ENCODE peak calls at places on chromosome 16, in six cellular contexts. D, U, X, K, Q and J are unnamed samples.

GRCh38 chr16:77540656-77541055 is 105.8 kb upstream of the ADAMTS18 start:
- DNase-seq in D (no peak), K (no peak), X (no peak), Q (no peak), U (no peak), J (no peak)

GRCh38 chr16:58116529-58116928 is 12.7 kb downstream of the CFAP20 start:
- DNase-seq in Q (no peak), U (no peak), D (no peak), X (no peak), K (no peak), J (no peak)

GRCh38 chr16:15874745-15875314 is 13.6 kb downstream of the CEP20 start:
- DNase-seq in D (no peak), Q (peak), X (peak), U (peak), K (peak), J (peak)

GRCh38 chr16:81560979-81561657 is 116.5 kb downstream of the CMIP start:
- DNase-seq in X (no peak), K (peak), D (no peak), Q (no peak), U (no peak), J (no peak)

GRCh38 chr16:62475573-62475972 is 439.3 kb upstream of the CDH8 start:
- DNase-seq in K (no peak), Q (no peak), U (no peak), D (no peak), X (no peak), J (no peak)

GRCh38 chr16:2025251-2025650 is 1.5 kb upstream of the NHERF2 start:
- DNase-seq in X (no peak), K (no peak), U (no peak), Q (no peak), D (no peak), J (no peak)

GRCh38 chr16:78372302-78372701 is 272.8 kb downstream of the WWOX start:
- DNase-seq in D (no peak), U (no peak), K (no peak), Q (no peak), X (no peak), J (no peak)

GRCh38 chr16:2673066-2673999 is 9.0 kb upstream of the KCTD5 start:
- DNase-seq in D (peak), K (peak), X (peak), U (peak), Q (peak), J (peak)

GRCh38 chr16:56603589-56603988 is 4.8 kb upstream of the MT2A start:
- DNase-seq in K (peak), D (no peak), U (no peak), Q (no peak), X (peak), J (no peak)

GRCh38 chr16:57604177-57604576 is 24.3 kb upstream of the ADGRG1 start:
- DNase-seq in D (no peak), U (no peak), K (no peak), Q (no peak), X (no peak), J (no peak)

GRCh38 chr16:52861614-52862022 is 191.1 kb downstream of the CHD9NB start:
- DNase-seq in Q (no peak), X (no peak), D (no peak), K (no peak), U (no peak), J (no peak)

GRCh38 chr16:4734730-4735575 is 616 bp downstream of the DNAAF8 start:
- DNase-seq in D (peak), Q (peak), U (peak), X (peak), K (peak), J (peak)

GRCh38 chr16:12268602-12269001 is 292.1 kb downstream of the SNX29 start:
- DNase-seq in U (no peak), D (no peak), Q (no peak), X (no peak), K (no peak), J (no peak)

GRCh38 chr16:457732-458400 is 32.4 kb downstream of the RAB11FIP3 start:
- DNase-seq in X (no peak), U (peak), K (no peak), Q (no peak), D (no peak), J (no peak)

DNA sequence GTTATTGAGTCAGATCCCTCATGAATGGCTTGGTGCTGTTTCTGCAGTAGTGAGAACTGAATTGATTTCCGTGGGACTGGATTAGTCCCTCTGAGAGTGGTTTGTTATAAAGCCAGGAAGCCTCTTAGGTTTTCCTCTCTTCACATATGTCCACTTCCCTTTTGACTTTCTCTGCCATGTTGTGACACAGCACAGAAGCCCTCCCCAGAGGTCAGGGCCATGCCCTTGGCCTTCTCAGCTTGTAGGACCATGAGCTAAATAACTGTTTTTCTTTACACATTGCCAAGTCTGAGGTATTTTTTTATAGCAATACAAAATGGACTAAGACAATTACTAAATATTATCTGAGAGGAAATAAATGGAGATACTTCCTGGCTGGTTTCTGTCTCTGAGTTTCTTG is 10.3 kb upstream of the HAPSTR1 start:
- DNase-seq in K (no peak), U (no peak), Q (no peak), X (no peak), D (no peak), J (no peak)
- H3K4me3 ChIP-seq in K (no peak), U (no peak), Q (no peak), X (no peak), D (no peak), J (no peak)

GRCh38 chr16:79768594-79768993 is 168.1 kb upstream of the MAF start:
- DNase-seq in K (no peak), X (no peak), D (no peak), Q (no peak), U (no peak), J (no peak)
- H3K4me3 ChIP-seq in K (peak), X (peak), D (no peak), Q (no peak), U (no peak), J (no peak)

GRCh38 chr16:73050115-73051099 is 2.5 kb upstream of the ZFHX3 start:
- DNase-seq in X (no peak), U (no peak), Q (no peak), D (no peak), K (no peak), J (no peak)

GRCh38 chr16:73051903-73052302 is 4.0 kb upstream of the ZFHX3 start:
- DNase-seq in K (no peak), D (no peak), U (no peak), Q (no peak), X (no peak), J (no peak)

GRCh38 chr16:73053038-73053378 is 5.1 kb upstream of the ZFHX3 start:
- DNase-seq in U (no peak), K (no peak), X (no peak), Q (no peak), D (no peak), J (no peak)

GRCh38 chr16:73052441-73053030 is 4.6 kb upstream of the ZFHX3 start:
- DNase-seq in U (no peak), K (no peak), X (no peak), Q (no peak), D (no peak), J (no peak)

DNA sequence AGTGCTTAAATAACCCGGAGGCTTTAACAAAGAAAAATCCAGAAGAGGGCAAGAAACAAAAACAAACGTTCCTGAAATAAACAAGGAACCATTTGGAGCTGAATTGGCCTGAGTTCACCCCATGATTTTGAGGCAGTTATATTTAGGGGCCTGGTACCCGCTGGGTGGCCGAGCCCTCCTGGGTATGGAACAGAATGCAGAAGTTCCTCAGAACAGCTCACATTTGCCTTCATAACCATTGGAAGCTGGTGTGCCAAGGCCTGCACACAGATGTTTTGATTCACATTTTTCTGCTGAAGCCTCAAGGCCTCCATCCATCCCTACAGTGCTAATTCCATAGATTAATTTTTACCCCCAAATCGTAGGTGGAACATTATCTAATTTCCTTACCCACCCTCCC is 3.3 kb upstream of the ZFHX3 start:
- DNase-seq in K (no peak), X (no peak), U (no peak), D (no peak), Q (no peak), J (no peak)
- H3K4me3 ChIP-seq in K (no peak), X (peak), U (no peak), D (no peak), Q (no peak), J (no peak)

DNA sequence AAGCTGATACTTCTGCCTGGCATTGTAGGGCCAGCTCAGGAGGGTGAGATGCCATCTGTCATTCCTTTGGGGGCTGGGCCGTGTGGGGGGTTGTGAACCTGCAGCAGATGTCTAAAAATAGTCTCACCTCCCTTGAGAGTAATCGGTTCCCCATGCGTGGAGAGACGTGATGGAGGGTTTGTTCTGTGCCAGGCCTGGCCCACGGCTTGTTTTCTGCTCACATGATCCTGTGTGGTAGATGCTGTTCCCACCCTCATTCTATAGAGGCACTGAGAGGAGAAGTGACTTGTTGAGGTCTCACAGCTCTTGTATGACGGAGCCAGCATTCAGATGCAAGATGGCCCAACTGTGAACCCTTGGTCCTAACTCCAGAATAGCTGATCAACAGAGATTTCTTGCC is 4.6 kb downstream of the IRF8 start:
- DNase-seq in K (no peak), Q (no peak), X (no peak), D (peak), U (no peak), J (no peak)
- H3K4me3 ChIP-seq in K (no peak), Q (no peak), X (no peak), D (peak), U (no peak), J (no peak)

GRCh38 chr16:73048292-73049050 is 543 bp upstream of the ZFHX3 start:
- DNase-seq in D (no peak), K (no peak), U (peak), X (peak), Q (no peak), J (no peak)

GRCh38 chr16:73047221-73047535 is 750 bp downstream of the ZFHX3 start:
- DNase-seq in Q (no peak), K (peak), X (no peak), U (no peak), D (no peak), J (no peak)

GRCh38 chr16:73047536-73048291 is at the start of gene ZFHX3:
- DNase-seq in K (peak), Q (no peak), U (peak), D (peak), X (peak), J (no peak)

GRCh38 chr16:73049051-73049910 is 1.4 kb upstream of the ZFHX3 start:
- DNase-seq in X (peak), U (no peak), K (no peak), D (no peak), Q (no peak), J (no peak)

DNA sequence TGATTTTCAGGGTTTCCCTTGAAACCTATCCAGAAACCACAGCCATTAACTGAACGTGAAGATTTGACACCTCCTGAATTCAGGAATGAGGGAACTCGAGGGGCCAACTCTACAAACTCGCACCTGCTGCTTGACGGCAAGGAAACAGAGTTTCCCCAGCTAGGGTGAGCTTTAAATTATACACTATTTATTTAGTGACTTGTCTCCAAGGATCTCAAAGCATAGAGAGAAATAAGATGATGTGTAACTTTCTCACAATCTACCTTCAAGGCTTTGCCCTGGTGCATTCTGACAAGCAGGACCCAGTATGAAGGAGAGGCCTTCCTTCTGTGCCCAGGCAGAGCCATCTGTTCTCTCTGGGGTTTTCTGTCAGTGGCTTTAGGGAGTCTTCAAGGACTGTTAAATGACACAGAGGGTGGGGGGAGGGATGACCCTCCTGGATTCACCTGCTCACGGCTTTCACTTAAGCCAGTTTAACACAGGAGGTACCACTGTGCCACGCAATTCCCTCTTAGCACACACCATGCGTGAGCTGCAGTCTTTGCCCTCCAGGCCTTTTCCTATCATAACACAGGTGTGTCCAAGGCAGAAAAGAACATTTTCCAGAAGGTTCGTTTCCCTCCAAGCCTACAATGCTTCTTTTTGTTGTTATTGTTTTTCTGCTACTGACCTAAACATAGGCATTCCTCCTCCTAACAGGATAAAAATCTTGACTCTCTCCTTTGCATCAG is 1.3 kb downstream of the ZFHX3 start:
- DNase-seq in Q (no peak), K (no peak), X (no peak), U (no peak), D (no peak), J (no peak)
- H3K4me3 ChIP-seq in Q (peak), K (peak), X (peak), U (no peak), D (no peak), J (peak)

GRCh38 chr16:88382491-88383400 is at the start of gene ZNF469:
- DNase-seq in X (peak), D (no peak), K (peak), Q (no peak), U (no peak), J (no peak)

GRCh38 chr16:88385112-88385594 is 2.4 kb downstream of the ZNF469 start:
- DNase-seq in X (peak), D (no peak), U (no peak), K (no peak), Q (no peak), J (no peak)

GRCh38 chr16:88385831-88386815 is 3.4 kb downstream of the ZNF469 start:
- DNase-seq in X (peak), Q (no peak), D (no peak), K (no peak), U (no peak), J (no peak)

GRCh38 chr16:88383401-88384221 is 852 bp downstream of the ZNF469 start:
- DNase-seq in U (no peak), X (peak), K (peak), D (no peak), Q (no peak), J (no peak)

DNA sequence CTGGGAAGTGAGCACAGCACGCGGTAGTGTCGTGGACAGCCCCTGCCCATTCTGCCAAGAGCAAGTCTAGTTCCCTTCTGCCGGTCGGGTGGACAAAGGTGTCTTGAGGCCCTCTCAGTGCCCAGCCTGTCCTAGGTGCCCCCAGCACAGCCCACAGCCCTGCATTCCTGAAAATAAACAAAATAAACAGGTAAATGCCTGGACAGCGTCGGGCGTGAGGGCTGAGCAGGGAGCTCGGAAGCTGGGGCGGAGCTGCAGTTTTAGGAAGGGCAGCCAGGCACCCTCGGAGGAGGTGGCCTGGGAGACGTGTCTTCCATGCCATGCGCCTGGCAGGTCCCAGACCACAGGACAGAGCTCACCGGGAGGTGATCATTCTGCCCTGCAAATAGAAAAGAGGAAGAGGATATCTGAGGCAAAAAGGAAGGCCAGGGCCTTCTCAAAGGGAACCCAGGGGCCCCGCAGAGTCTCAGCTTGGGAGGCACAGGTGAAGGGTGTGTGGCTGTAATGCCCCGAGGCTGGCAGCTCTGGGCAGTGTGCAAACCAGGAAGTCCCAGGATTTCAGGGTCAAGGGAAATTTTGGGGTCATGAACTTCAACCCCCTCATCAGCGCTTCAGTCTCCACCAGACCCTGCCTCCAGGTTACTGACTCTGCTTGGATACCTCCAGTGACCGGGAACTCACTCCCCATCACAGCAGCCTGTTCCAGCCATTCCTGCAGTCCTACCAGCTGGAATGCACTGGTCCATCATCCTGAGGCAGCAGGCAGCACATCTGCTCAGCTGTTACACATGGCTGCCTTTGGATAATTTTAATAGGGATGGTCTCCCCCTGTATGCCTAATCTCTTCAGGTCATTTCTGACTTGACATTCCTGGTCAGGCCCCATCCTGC is 1.7 kb downstream of the ZNF469 start:
- DNase-seq in D (no peak), U (no peak), Q (no peak), X (peak), K (no peak), J (no peak)
- H3K4me3 ChIP-seq in D (no peak), U (no peak), Q (peak), X (peak), K (peak), J (peak)

DNA sequence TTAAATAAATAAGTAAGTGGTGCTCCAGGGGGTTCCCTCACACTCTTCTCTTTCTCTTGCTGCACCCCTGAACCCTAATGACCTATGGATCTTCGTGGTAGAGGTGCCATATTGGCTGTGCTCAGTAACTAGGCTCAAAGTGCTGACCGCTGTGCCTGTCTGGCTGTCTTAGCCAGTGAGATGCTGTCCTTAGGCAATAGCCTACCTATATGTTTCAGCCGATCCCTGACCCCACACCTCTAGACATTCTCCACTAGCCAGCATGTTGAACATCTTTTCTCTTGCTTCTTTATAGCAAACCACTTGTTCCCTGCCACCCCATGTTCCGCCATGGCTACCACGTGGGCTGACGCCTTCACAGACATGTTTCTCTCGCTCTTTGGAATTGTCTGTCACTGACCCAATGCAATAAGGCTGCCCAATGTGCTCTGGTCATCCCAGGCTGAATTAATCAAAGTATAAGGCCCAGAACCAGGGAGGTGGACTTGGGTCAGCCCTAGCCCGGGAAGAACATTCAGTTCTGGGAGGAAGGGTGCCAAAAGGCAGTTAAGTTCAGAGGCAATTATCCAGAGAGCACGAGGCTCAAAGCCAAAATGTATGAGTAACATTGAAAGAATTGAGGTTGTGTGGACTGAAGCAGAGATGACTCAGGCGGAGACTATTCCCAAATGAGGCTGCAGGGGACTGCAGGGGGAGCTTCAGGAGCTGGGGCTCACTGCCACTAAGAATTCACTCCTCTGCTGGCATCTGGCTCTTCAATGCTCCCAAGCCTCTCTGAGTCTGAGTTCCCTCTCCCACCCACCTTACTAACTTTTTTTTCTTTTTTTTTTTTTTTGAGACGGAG is 28.7 kb upstream of the TNRC6A start:
- DNase-seq in K (peak), Q (peak), U (peak), X (peak), D (no peak), J (peak)
- H3K4me3 ChIP-seq in K (no peak), Q (no peak), U (no peak), X (no peak), D (no peak), J (no peak)